ENCODE peak calls at places on chromosomes 1 and 21, in four cellular contexts. A is K562, Z is HepG2, X is GM12878. C is an unnamed sample.

GRCh38 chr21:37525810-37526209 is 159.2 kb downstream of the DYRK1A start:
- DNase-seq in A (no peak), Z (no peak), X (no peak), C (no peak)

GRCh38 chr21:41664881-41665765 is 101.7 kb downstream of the RIPK4 start:
- DNase-seq in A (no peak), Z (no peak), X (no peak), C (no peak)

GRCh38 chr1:77475631-77476030 is 193.8 kb downstream of the AK5 start:
- DNase-seq in A (no peak), Z (no peak), X (no peak), C (no peak)

GRCh38 chr1:17356387-17356992 is 15.5 kb upstream of the PADI6 start:
- DNase-seq in A (no peak), Z (no peak), X (no peak), C (no peak)

GRCh38 chr1:90370696-90371095 is 346.4 kb downstream of the BARHL2 start:
- DNase-seq in A (no peak), Z (no peak), X (no peak), C (no peak)

GRCh38 chr1:224565186-224565585 is 50.9 kb upstream of the CNIH3 start:
- DNase-seq in A (no peak), Z (peak), X (no peak), C (no peak)

GRCh38 chr1:162151900-162152829 is 82.7 kb downstream of the NOS1AP start:
- DNase-seq in A (no peak), Z (peak), X (no peak), C (no peak)

GRCh38 chr1:8822383-8823294 is 5.2 kb upstream of the RERE start:
- DNase-seq in A (peak), Z (peak), X (no peak), C (no peak)

GRCh38 chr1:214401666-214402065 is 120.7 kb downstream of the SMYD2 start:
- DNase-seq in A (no peak), Z (no peak), X (no peak), C (no peak)

GRCh38 chr1:201568258-201568657 is 29.3 kb downstream of the NAV1 start:
- DNase-seq in A (no peak), Z (no peak), X (no peak), C (no peak)

GRCh38 chr1:88029899-88030298 is 654.2 kb upstream of the PKN2 start:
- DNase-seq in A (no peak), Z (no peak), X (no peak), C (no peak)

GRCh38 chr21:16169102-16169511 is 439.3 kb downstream of the USP25 start:
- DNase-seq in A (no peak), Z (no peak), X (no peak), C (no peak)
- TF ChIP-seq TCF7 in A (no peak), Z (no peak), X (no peak), C (no peak)

GRCh38 chr1:232260045-232260444 is 369.9 kb downstream of the SIPA1L2 start:
- DNase-seq in A (no peak), Z (no peak), X (no peak), C (no peak)
- TF ChIP-seq CBFB in A (no peak), Z (no peak), X (no peak), C (no peak)

GRCh38 chr1:67823645-67824044 is 9.6 kb downstream of the GNG12 start:
- DNase-seq in A (no peak), Z (no peak), X (no peak), C (no peak)

GRCh38 chr1:67825596-67825995 is 7.7 kb downstream of the GNG12 start:
- DNase-seq in A (no peak), Z (no peak), X (no peak), C (no peak)

GRCh38 chr1:67821263-67821662 is 12.0 kb downstream of the GNG12 start:
- DNase-seq in A (no peak), Z (no peak), X (no peak), C (no peak)

GRCh38 chr1:67827688-67828087 is 5.6 kb downstream of the GNG12 start:
- DNase-seq in A (no peak), Z (no peak), X (no peak), C (no peak)

GRCh38 chr1:67824771-67825170 is 8.5 kb downstream of the GNG12 start:
- DNase-seq in A (no peak), Z (no peak), X (no peak), C (no peak)
- TF ChIP-seq TCF7 in A (no peak), Z (no peak), X (no peak), C (no peak)

GRCh38 chr1:24704411-24705259 is 40.6 kb upstream of the CLIC4 start:
- DNase-seq in A (peak), Z (no peak), X (no peak), C (peak)
- TF ChIP-seq CBFB in A (no peak), Z (no peak), X (no peak), C (no peak)

DNA sequence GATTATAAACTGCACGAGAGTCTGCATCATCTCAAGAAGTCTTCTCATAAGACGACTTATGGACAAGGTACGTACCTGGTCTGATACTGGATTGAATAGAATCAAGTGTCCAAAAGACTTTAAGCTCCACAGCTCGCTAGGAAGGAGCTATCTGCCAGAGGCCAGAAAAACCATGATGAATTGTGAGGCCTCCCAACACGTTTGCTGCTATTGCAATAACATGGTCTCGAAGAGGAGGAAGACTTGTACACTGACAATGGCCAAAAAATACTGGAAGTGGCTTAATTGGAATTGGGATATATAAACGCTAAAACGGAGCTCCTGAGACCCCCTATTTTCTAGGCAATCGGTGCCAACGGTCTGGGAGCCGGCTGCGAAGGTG is 534 bp downstream of the DNAJC28 start:
- DNase-seq in A (no peak), Z (no peak), X (no peak), C (no peak)
- TF ChIP-seq TCF7 in A (no peak), Z (no peak), X (no peak), C (no peak)

DNA sequence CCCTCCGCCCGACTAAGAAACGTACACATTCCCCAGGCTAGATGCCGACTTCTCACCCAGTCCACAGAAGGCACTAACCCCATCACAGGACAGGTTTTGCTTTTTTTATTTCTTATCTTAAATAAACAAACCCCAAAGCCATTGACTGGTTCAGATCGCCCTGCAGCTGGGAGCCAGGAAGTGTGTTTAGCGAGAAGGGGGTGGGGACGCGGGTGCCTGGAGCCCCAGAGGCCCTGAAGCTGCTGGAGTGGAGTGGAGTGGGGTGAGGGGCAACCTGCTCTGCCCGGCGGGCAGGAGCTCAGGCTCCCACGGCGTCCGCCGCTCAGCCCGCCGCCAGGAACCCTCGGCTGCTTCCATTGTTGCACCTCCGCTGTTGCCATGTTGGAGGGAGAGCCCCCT is 724 bp downstream of the PIK3C2B start:
- DNase-seq in A (peak), Z (peak), X (no peak), C (no peak)
- TF ChIP-seq CBFB in A (no peak), Z (no peak), X (no peak), C (no peak)

GRCh38 chr1:1748686-1749321 is 24.6 kb upstream of the CDK11A start:
- DNase-seq in A (peak), Z (peak), X (no peak), C (peak)
- TF ChIP-seq TCF7 in A (no peak), Z (no peak), X (no peak), C (no peak)

DNA sequence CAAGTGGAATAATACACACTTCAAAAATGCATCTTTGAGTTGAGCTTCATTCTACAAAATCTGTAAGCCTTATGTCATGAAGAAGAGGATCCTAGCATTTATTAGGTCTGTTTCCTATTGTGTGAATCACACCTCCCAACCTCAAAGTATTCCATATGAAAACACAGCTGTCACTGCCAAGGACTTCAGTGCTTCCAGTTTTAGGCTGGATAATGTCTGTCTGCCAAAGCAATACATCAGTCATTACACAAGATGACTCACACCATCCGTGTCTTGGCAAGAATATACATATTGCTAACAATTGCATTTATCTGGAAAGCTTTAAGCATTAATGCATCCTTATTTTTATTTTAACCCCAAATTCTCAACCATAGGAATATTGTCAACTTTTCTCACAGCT is 125.7 kb upstream of the TMPRSS15 start:
- DNase-seq in A (no peak), Z (no peak), X (no peak), C (no peak)
- TF ChIP-seq CBFB in A (no peak), Z (no peak), X (no peak), C (no peak)

GRCh38 chr1:203491664-203492485 is 2.1 kb upstream of the OPTC start:
- DNase-seq in A (no peak), Z (no peak), X (no peak), C (no peak)
- TF ChIP-seq TCF7 in A (no peak), Z (no peak), X (no peak), C (no peak)

C was measured in WTC11.